ENCODE peak calls at places on chromosome 10, in seven cellular contexts. One of them, this sample, is unnamed.

GRCh38 chr10:122521011-122521410 is 39.5 kb upstream of the DMBT1 start:
- DNase-seq in pancreas: no peak
- DNase-seq in effector memory CD4-positive, alpha-beta T cell: no peak
- DNase-seq in neural progenitor cell: no peak
- DNase-seq in GM23248: no peak
- DNase-seq in right cardiac atrium: no peak
- DNase-seq in aorta: no peak
- DNase-seq in this sample: no peak

GRCh38 chr10:43322321-43322720 is 49.1 kb upstream of the FXYD4 start:
- DNase-seq in right cardiac atrium: no peak
- DNase-seq in GM23248: no peak
- DNase-seq in aorta: no peak
- DNase-seq in neural progenitor cell: no peak
- DNase-seq in pancreas: peak; percentile 32
- DNase-seq in effector memory CD4-positive, alpha-beta T cell: no peak
- DNase-seq in this sample: no peak

GRCh38 chr10:124383496-124383895 is 35.2 kb downstream of the OAT start:
- DNase-seq in right cardiac atrium: no peak
- DNase-seq in GM23248: no peak
- DNase-seq in effector memory CD4-positive, alpha-beta T cell: no peak
- DNase-seq in neural progenitor cell: no peak
- DNase-seq in pancreas: no peak
- DNase-seq in aorta: peak; percentile 68
- DNase-seq in this sample: no peak

GRCh38 chr10:62893036-62893435 is 76.9 kb upstream of the EGR2 start:
- DNase-seq in effector memory CD4-positive, alpha-beta T cell: no peak
- DNase-seq in neural progenitor cell: no peak
- DNase-seq in GM23248: no peak
- DNase-seq in pancreas: no peak
- DNase-seq in aorta: no peak
- DNase-seq in right cardiac atrium: no peak
- DNase-seq in this sample: no peak

GRCh38 chr10:10777279-10777678 is 240.4 kb upstream of the CELF2 start:
- DNase-seq in neural progenitor cell: no peak
- DNase-seq in right cardiac atrium: no peak
- DNase-seq in effector memory CD4-positive, alpha-beta T cell: no peak
- DNase-seq in pancreas: no peak
- DNase-seq in aorta: no peak
- DNase-seq in GM23248: no peak
- DNase-seq in this sample: no peak

GRCh38 chr10:111082102-111082975 is 5.5 kb downstream of the ADRA2A start:
- DNase-seq in right cardiac atrium: no peak
- DNase-seq in pancreas: no peak
- DNase-seq in GM23248: no peak
- DNase-seq in neural progenitor cell: no peak
- DNase-seq in effector memory CD4-positive, alpha-beta T cell: no peak
- DNase-seq in aorta: no peak
- DNase-seq in this sample: no peak

GRCh38 chr10:70381491-70382421 is 669 bp downstream of the LRRC20 start:
- DNase-seq in aorta: peak; percentile 86
- DNase-seq in right cardiac atrium: peak; percentile 88
- DNase-seq in effector memory CD4-positive, alpha-beta T cell: no peak
- DNase-seq in GM23248: peak; percentile 67
- DNase-seq in neural progenitor cell: peak; percentile 76
- DNase-seq in pancreas: peak; percentile 32
- DNase-seq in this sample: no peak

GRCh38 chr10:113381906-113382562 is 170.8 kb upstream of the HABP2 start:
- DNase-seq in aorta: no peak
- DNase-seq in right cardiac atrium: no peak
- DNase-seq in effector memory CD4-positive, alpha-beta T cell: peak; percentile 4
- DNase-seq in neural progenitor cell: no peak
- DNase-seq in pancreas: no peak
- DNase-seq in GM23248: peak; percentile 84
- DNase-seq in this sample: no peak

GRCh38 chr10:33215154-33215553 is 119.3 kb downstream of the NRP1 start:
- DNase-seq in pancreas: no peak
- DNase-seq in GM23248: peak; percentile 85
- DNase-seq in aorta: no peak
- DNase-seq in neural progenitor cell: no peak
- DNase-seq in right cardiac atrium: no peak
- DNase-seq in effector memory CD4-positive, alpha-beta T cell: no peak
- DNase-seq in this sample: no peak

GRCh38 chr10:48636901-48637300 is 32.0 kb upstream of the ARHGAP22 start:
- DNase-seq in right cardiac atrium: no peak
- DNase-seq in neural progenitor cell: no peak
- DNase-seq in GM23248: no peak
- DNase-seq in effector memory CD4-positive, alpha-beta T cell: no peak
- DNase-seq in pancreas: no peak
- DNase-seq in aorta: no peak
- DNase-seq in this sample: no peak

GRCh38 chr10:91908358-91909177 is 718 bp downstream of the FGFBP3 start:
- DNase-seq in pancreas: peak; percentile 83
- DNase-seq in effector memory CD4-positive, alpha-beta T cell: peak; percentile 47
- DNase-seq in aorta: peak; percentile 93
- DNase-seq in neural progenitor cell: peak; percentile 94
- DNase-seq in right cardiac atrium: peak; percentile 90
- DNase-seq in GM23248: peak; percentile 79
- DNase-seq in this sample: peak; percentile 49

GRCh38 chr10:23359692-23360380 is 15.2 kb upstream of the C10orf67 start:
- DNase-seq in GM23248: no peak
- DNase-seq in effector memory CD4-positive, alpha-beta T cell: no peak
- DNase-seq in right cardiac atrium: no peak
- DNase-seq in neural progenitor cell: no peak
- DNase-seq in aorta: no peak
- DNase-seq in pancreas: no peak
- DNase-seq in this sample: no peak

GRCh38 chr10:27659786-27660185 is 85.8 kb downstream of the MKX start:
- DNase-seq in effector memory CD4-positive, alpha-beta T cell: no peak
- DNase-seq in right cardiac atrium: no peak
- DNase-seq in aorta: no peak
- DNase-seq in GM23248: no peak
- DNase-seq in pancreas: no peak
- DNase-seq in neural progenitor cell: no peak
- DNase-seq in this sample: no peak

GRCh38 chr10:37534166-37534565 is 323.2 kb downstream of the ZNF248 start:
- DNase-seq in effector memory CD4-positive, alpha-beta T cell: no peak
- DNase-seq in pancreas: no peak
- DNase-seq in aorta: no peak
- DNase-seq in right cardiac atrium: no peak
- DNase-seq in GM23248: no peak
- DNase-seq in neural progenitor cell: no peak
- DNase-seq in this sample: no peak
- H3K9me3 ChIP-seq in effector memory CD4-positive, alpha-beta T cell: no peaks in the 10 kb centered on the region
- H3K9me3 ChIP-seq in pancreas: no peaks in the 10 kb centered on the region
- H3K9me3 ChIP-seq in aorta: no peaks in the 10 kb centered on the region
- H3K9me3 ChIP-seq in right cardiac atrium: no peaks in the 10 kb centered on the region
- H3K9me3 ChIP-seq in GM23248: no peaks in the 10 kb centered on the region
- H3K9me3 ChIP-seq in neural progenitor cell: no peaks in the 10 kb centered on the region
- H3K9me3 ChIP-seq in this sample: no peaks in the 10 kb centered on the region

GRCh38 chr10:132303361-132304115 is 4.2 kb downstream of the STK32C start:
- DNase-seq in aorta: peak; percentile 54
- DNase-seq in GM23248: no peak
- DNase-seq in neural progenitor cell: no peak
- DNase-seq in right cardiac atrium: no peak
- DNase-seq in pancreas: peak; percentile 12
- DNase-seq in effector memory CD4-positive, alpha-beta T cell: no peak
- DNase-seq in this sample: no peak

GRCh38 chr10:132302421-132302820 is 5.3 kb downstream of the STK32C start:
- DNase-seq in neural progenitor cell: no peak
- DNase-seq in aorta: peak; percentile 55
- DNase-seq in effector memory CD4-positive, alpha-beta T cell: no peak
- DNase-seq in GM23248: no peak
- DNase-seq in pancreas: peak; percentile 10
- DNase-seq in right cardiac atrium: no peak
- DNase-seq in this sample: no peak

GRCh38 chr10:132304756-132305509 is 2.8 kb downstream of the STK32C start:
- DNase-seq in neural progenitor cell: no peak
- DNase-seq in right cardiac atrium: peak; percentile 44
- DNase-seq in aorta: peak; percentile 57
- DNase-seq in GM23248: no peak
- DNase-seq in effector memory CD4-positive, alpha-beta T cell: no peak
- DNase-seq in pancreas: peak; percentile 11
- DNase-seq in this sample: no peak

GRCh38 chr10:132301371-132302330 is 6.1 kb downstream of the STK32C start:
- DNase-seq in effector memory CD4-positive, alpha-beta T cell: no peak
- DNase-seq in aorta: peak; percentile 75
- DNase-seq in pancreas: peak; percentile 12
- DNase-seq in GM23248: no peak
- DNase-seq in right cardiac atrium: peak; percentile 25
- DNase-seq in neural progenitor cell: no peak
- DNase-seq in this sample: no peak

GRCh38 chr10:132302911-132303310 is 4.8 kb downstream of the STK32C start:
- DNase-seq in neural progenitor cell: no peak
- DNase-seq in pancreas: peak; percentile 5
- DNase-seq in GM23248: no peak
- DNase-seq in effector memory CD4-positive, alpha-beta T cell: no peak
- DNase-seq in right cardiac atrium: no peak
- DNase-seq in aorta: peak; percentile 38
- DNase-seq in this sample: no peak
- H3K9me3 ChIP-seq in neural progenitor cell: no peaks in the 10 kb centered on the region
- H3K9me3 ChIP-seq in pancreas: no peaks in the 10 kb centered on the region
- H3K9me3 ChIP-seq in GM23248: no peaks in the 10 kb centered on the region
- H3K9me3 ChIP-seq in effector memory CD4-positive, alpha-beta T cell: no peaks in the 10 kb centered on the region
- H3K9me3 ChIP-seq in right cardiac atrium: no peaks in the 10 kb centered on the region
- H3K9me3 ChIP-seq in aorta: no peaks in the 10 kb centered on the region
- H3K9me3 ChIP-seq in this sample: no peaks in the 10 kb centered on the region

GRCh38 chr10:37467246-37467645 is 341.8 kb downstream of the ANKRD30A start:
- DNase-seq in GM23248: no peak
- DNase-seq in aorta: no peak
- DNase-seq in effector memory CD4-positive, alpha-beta T cell: no peak
- DNase-seq in neural progenitor cell: no peak
- DNase-seq in right cardiac atrium: no peak
- DNase-seq in pancreas: no peak
- DNase-seq in this sample: no peak
- H3K9me3 ChIP-seq in GM23248: no peaks in the 10 kb centered on the region
- H3K9me3 ChIP-seq in aorta: peaks cover under 1% of the 10 kb centered on the region
- H3K9me3 ChIP-seq in effector memory CD4-positive, alpha-beta T cell: no peaks in the 10 kb centered on the region
- H3K9me3 ChIP-seq in neural progenitor cell: no peaks in the 10 kb centered on the region
- H3K9me3 ChIP-seq in right cardiac atrium: no peaks in the 10 kb centered on the region
- H3K9me3 ChIP-seq in pancreas: no peaks in the 10 kb centered on the region
- H3K9me3 ChIP-seq in this sample: no peaks in the 10 kb centered on the region

DNA sequence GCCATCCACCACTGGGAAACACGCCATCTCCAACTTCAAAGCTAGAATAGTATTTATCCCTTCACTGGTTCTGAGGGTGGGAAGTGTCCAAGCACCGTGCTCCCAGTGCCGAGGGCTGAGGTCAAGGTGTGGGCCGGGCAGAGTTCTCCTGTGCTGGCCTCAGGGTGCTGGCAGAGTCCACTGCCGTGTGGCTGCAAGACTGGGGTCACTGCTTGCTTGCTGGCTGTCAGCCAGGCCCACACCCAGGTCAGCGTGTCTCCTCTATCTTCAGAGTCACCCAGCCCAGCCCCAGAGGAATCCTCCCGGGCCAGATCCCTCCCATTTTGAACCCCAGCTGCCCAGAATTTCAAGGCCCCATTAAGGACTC is 45.4 kb upstream of the PPP2R2D start:
- DNase-seq in effector memory CD4-positive, alpha-beta T cell: no peak
- DNase-seq in neural progenitor cell: no peak
- DNase-seq in GM23248: no peak
- DNase-seq in pancreas: no peak
- DNase-seq in aorta: peak; percentile 26
- DNase-seq in right cardiac atrium: no peak
- DNase-seq in this sample: no peak
- H3K9me3 ChIP-seq in effector memory CD4-positive, alpha-beta T cell: no peaks in the 10 kb centered on the region
- H3K9me3 ChIP-seq in neural progenitor cell: no peaks in the 10 kb centered on the region
- H3K9me3 ChIP-seq in GM23248: no peaks in the 10 kb centered on the region
- H3K9me3 ChIP-seq in pancreas: no peaks in the 10 kb centered on the region
- H3K9me3 ChIP-seq in aorta: no peaks in the 10 kb centered on the region
- H3K9me3 ChIP-seq in right cardiac atrium: no peaks in the 10 kb centered on the region
- H3K9me3 ChIP-seq in this sample: peaks cover 4% of the 10 kb centered on the region

GRCh38 chr10:130728531-130729215 is 582.8 kb downstream of the TCERG1L start:
- DNase-seq in right cardiac atrium: no peak
- DNase-seq in neural progenitor cell: no peak
- DNase-seq in effector memory CD4-positive, alpha-beta T cell: no peak
- DNase-seq in GM23248: no peak
- DNase-seq in pancreas: no peak
- DNase-seq in aorta: peak; percentile 53
- DNase-seq in this sample: no peak

GRCh38 chr10:130726996-130727725 is 584.4 kb downstream of the TCERG1L start:
- DNase-seq in right cardiac atrium: no peak
- DNase-seq in aorta: no peak
- DNase-seq in GM23248: no peak
- DNase-seq in pancreas: no peak
- DNase-seq in neural progenitor cell: no peak
- DNase-seq in effector memory CD4-positive, alpha-beta T cell: no peak
- DNase-seq in this sample: no peak

GRCh38 chr10:130727766-130728490 is 583.6 kb downstream of the TCERG1L start:
- DNase-seq in aorta: peak; percentile 39
- DNase-seq in right cardiac atrium: no peak
- DNase-seq in pancreas: no peak
- DNase-seq in effector memory CD4-positive, alpha-beta T cell: no peak
- DNase-seq in GM23248: no peak
- DNase-seq in neural progenitor cell: no peak
- DNase-seq in this sample: no peak

GRCh38 chr10:130725474-130725970 is 586.0 kb downstream of the TCERG1L start:
- DNase-seq in right cardiac atrium: no peak
- DNase-seq in effector memory CD4-positive, alpha-beta T cell: no peak
- DNase-seq in aorta: peak; percentile 12
- DNase-seq in GM23248: no peak
- DNase-seq in pancreas: no peak
- DNase-seq in neural progenitor cell: no peak
- DNase-seq in this sample: no peak

DNA sequence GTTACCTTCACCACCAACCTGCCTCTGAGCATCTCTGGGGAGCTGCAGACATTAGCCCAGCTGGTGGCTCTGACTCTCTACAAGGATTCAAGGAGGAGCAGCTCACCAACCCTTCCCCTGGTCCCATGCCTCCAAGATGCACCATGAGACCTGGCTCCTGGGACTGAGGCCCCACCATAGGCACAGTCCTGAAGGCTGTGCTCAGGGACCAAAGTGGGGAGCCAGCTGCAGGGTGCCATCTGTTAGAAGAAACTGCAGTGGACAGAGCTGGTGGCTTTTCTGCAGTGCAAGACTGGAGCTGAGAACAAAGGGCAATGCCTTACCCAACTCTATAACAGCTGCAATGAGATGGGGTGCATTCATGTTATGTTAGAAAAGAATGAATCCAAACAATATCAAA is 581.6 kb downstream of the TCERG1L start:
- DNase-seq in aorta: peak; percentile 24
- DNase-seq in pancreas: no peak
- DNase-seq in right cardiac atrium: no peak
- DNase-seq in neural progenitor cell: no peak
- DNase-seq in GM23248: no peak
- DNase-seq in effector memory CD4-positive, alpha-beta T cell: no peak
- DNase-seq in this sample: no peak
- H3K9me3 ChIP-seq in aorta: no peaks in the 10 kb centered on the region
- H3K9me3 ChIP-seq in pancreas: no peaks in the 10 kb centered on the region
- H3K9me3 ChIP-seq in right cardiac atrium: no peaks in the 10 kb centered on the region
- H3K9me3 ChIP-seq in neural progenitor cell: no peaks in the 10 kb centered on the region
- H3K9me3 ChIP-seq in GM23248: no peaks in the 10 kb centered on the region
- H3K9me3 ChIP-seq in effector memory CD4-positive, alpha-beta T cell: no peaks in the 10 kb centered on the region
- H3K9me3 ChIP-seq in this sample: no peaks in the 10 kb centered on the region

This sample was measured in T-helper 17 cell.